ENCODE peak calls at places on chromosomes 16 and 17, in eight cellular contexts. X is C1 segment of cervical spinal cord; M is activated naive CD8-positive, alpha-beta T cell treated with anti-CD3 and anti-CD28 coated beads for 36 hours; N is GM10248; D is stimulated activated CD4-positive, alpha-beta T cell treated with anti-CD3 and anti-CD28 coated beads, Interleukin-4, amount 100 ng/mL, for 24 hours; K is AG10803; C is fibroblast of gingiva; S is HuH-7.5. Z is an unnamed sample.

GRCh38 chr16:84302111-84302954 is 7.7 kb downstream of the WFDC1 start:
- DNase-seq in S (no peak), C (no peak), N (no peak), K (no peak), M (no peak), D (no peak), X (no peak), Z (no peak)

GRCh38 chr16:78196527-78196926 is 97.1 kb downstream of the WWOX start:
- DNase-seq in N (no peak), C (no peak), K (no peak), M (no peak), S (no peak), D (no peak), X (no peak), Z (no peak)

GRCh38 chr16:53282975-53283946 is 151.0 kb upstream of the RBL2 start:
- DNase-seq in S (peak), M (no peak), K (peak), X (no peak), D (no peak), C (peak), N (no peak), Z (no peak)

GRCh38 chr16:3952342-3953131 is 72.0 kb upstream of the CREBBP start:
- DNase-seq in D (no peak), K (peak), M (no peak), C (peak), N (no peak), S (no peak), X (no peak), Z (no peak)

GRCh38 chr16:13926507-13926906 is 6.6 kb downstream of the ERCC4 start:
- DNase-seq in S (no peak), K (no peak), D (no peak), N (no peak), M (no peak), C (no peak), X (no peak), Z (no peak)

GRCh38 chr16:4369006-4369766 is 2.5 kb upstream of the VASN start:
- DNase-seq in S (no peak), K (peak), X (no peak), C (no peak), D (no peak), N (no peak), M (no peak), Z (no peak)

GRCh38 chr17:80319999-80320344 is 59.3 kb downstream of the RNF213 start:
- DNase-seq in D (no peak), S (no peak), K (no peak), N (no peak), X (no peak), M (no peak), C (no peak), Z (no peak)

GRCh38 chr16:17258848-17259713 is 211.7 kb downstream of the XYLT1 start:
- DNase-seq in M (no peak), S (no peak), C (no peak), K (no peak), D (no peak), N (peak), X (no peak), Z (peak)

GRCh38 chr17:65628637-65629036 is 67.2 kb upstream of the AXIN2 start:
- DNase-seq in X (no peak), N (no peak), K (no peak), M (no peak), C (no peak), D (no peak), S (no peak), Z (no peak)

GRCh38 chr17:45961206-45961605 is 37.8 kb upstream of the STH start:
- DNase-seq in K (no peak), X (no peak), C (no peak), N (no peak), M (no peak), S (no peak), D (no peak), Z (no peak)

GRCh38 chr17:56866076-56866475 is 32.1 kb downstream of the DGKE start:
- DNase-seq in X (no peak), S (no peak), M (no peak), N (no peak), K (no peak), C (no peak), D (no peak), Z (no peak)

GRCh38 chr16:8882041-8882617 is at the start of gene LITAFD:
- DNase-seq in X (no peak), C (no peak), N (no peak), S (no peak), K (no peak), M (no peak), D (no peak), Z (no peak)

GRCh38 chr17:17044846-17045561 is 2.7 kb downstream of the MPRIP start:
- DNase-seq in N (no peak), K (peak), X (no peak), M (no peak), D (no peak), C (peak), S (no peak), Z (no peak)

GRCh38 chr16:24052466-24053324 is 203.4 kb upstream of the CACNG3 start:
- DNase-seq in N (no peak), D (no peak), S (no peak), X (no peak), M (no peak), K (no peak), C (no peak), Z (no peak)

GRCh38 chr17:57034807-57035754 is 50.0 kb upstream of the AKAP1 start:
- DNase-seq in D (no peak), X (no peak), C (no peak), S (no peak), N (no peak), K (no peak), M (no peak), Z (no peak)

GRCh38 chr16:19294156-19294649 is 8.7 kb downstream of the CLEC19A start:
- DNase-seq in X (no peak), K (no peak), S (no peak), D (peak), N (peak), M (peak), C (peak), Z (peak)

GRCh38 chr17:49753959-49754391 is 10.0 kb downstream of the FAM117A start:
- DNase-seq in D (no peak), M (no peak), S (no peak), K (peak), X (no peak), C (no peak), N (no peak), Z (no peak)

GRCh38 chr17:781920-782731 is at the start of the genes GLOD4 and MRM3:
- DNase-seq in M (peak), N (peak), K (peak), X (peak), C (peak), S (peak), D (peak), Z (peak)

GRCh38 chr16:1150511-1150982 is 2.4 kb upstream of the CACNA1H start:
- DNase-seq in M (peak), D (peak), S (peak), K (peak), C (no peak), N (no peak), X (no peak), Z (no peak)

GRCh38 chr16:59988591-59988990 is 1254.5 kb upstream of the GOT2 start:
- DNase-seq in K (no peak), N (no peak), D (no peak), S (no peak), M (no peak), C (no peak), X (no peak), Z (no peak)

GRCh38 chr16:68397710-68398171 is 50.6 kb downstream of the SMPD3 start:
- DNase-seq in K (no peak), X (no peak), S (no peak), C (no peak), D (no peak), M (no peak), N (no peak), Z (no peak)

GRCh38 chr17:76866203-76866602 is 2.0 kb upstream of the MGAT5B start:
- DNase-seq in M (no peak), K (no peak), S (no peak), D (no peak), C (no peak), N (no peak), X (no peak), Z (no peak)

GRCh38 chr17:58269557-58270291 is 11.0 kb downstream of the MPO start:
- DNase-seq in X (no peak), S (no peak), C (no peak), D (no peak), K (no peak), N (no peak), M (no peak), Z (no peak)

GRCh38 chr17:7029659-7030058 is 6.2 kb upstream of the SLC16A13 start:
- DNase-seq in S (no peak), M (peak), N (peak), D (peak), X (no peak), C (no peak), K (no peak), Z (no peak)

GRCh38 chr16:77556203-77556602 is 121.4 kb upstream of the ADAMTS18 start:
- DNase-seq in D (no peak), C (peak), X (no peak), N (no peak), S (no peak), M (no peak), K (peak), Z (no peak)

GRCh38 chr17:5110816-5111215 is 862 bp downstream of the ZNF232 start:
- DNase-seq in K (no peak), C (no peak), M (no peak), S (no peak), X (no peak), N (no peak), D (no peak), Z (no peak)

GRCh38 chr16:57167951-57168350 is 17.9 kb downstream of the PSME3IP1 start:
- DNase-seq in C (peak), M (no peak), N (peak), X (no peak), K (peak), D (peak), S (no peak), Z (peak)

GRCh38 chr17:81073967-81074366 is 39.0 kb downstream of the BAIAP2 start:
- DNase-seq in C (no peak), M (no peak), X (no peak), D (no peak), S (no peak), K (no peak), N (no peak), Z (no peak)

GRCh38 chr17:75524971-75525805 is at the start of gene LLGL2:
- DNase-seq in N (peak), X (no peak), M (peak), S (peak), C (no peak), D (peak), K (no peak), Z (peak)